ENCODE peak calls at places on chromosomes 5 and 9, in six cellular contexts. B is IMR-90, E is WERI-Rb-1, U is neural progenitor cell, P is OCI-LY7, C is psoas muscle. O is an unnamed sample.

GRCh38 chr5:2699231-2699630 is 52.2 kb downstream of the IRX2 start:
- DNase-seq in P (no peak), B (no peak), C (no peak), E (no peak), U (no peak), O (no peak)

GRCh38 chr5:60026174-60026573 is 132.6 kb upstream of the PDE4D start:
- DNase-seq in C (no peak), P (no peak), U (no peak), B (peak; percentile 0), E (no peak), O (no peak)

GRCh38 chr9:5800969-5801738 is 31.8 kb downstream of the ERMP1 start:
- DNase-seq in P (no peak), E (no peak), C (no peak), U (no peak), B (no peak), O (no peak)

GRCh38 chr5:177366528-177367322 is 9.0 kb downstream of the RGS14 start:
- DNase-seq in B (peak; percentile 68), C (peak; percentile 94), E (peak; percentile 24), U (peak; percentile 96), P (no peak), O (peak; percentile 96)

GRCh38 chr9:19230356-19231125 is at the start of gene DENND4C:
- DNase-seq in B (peak; percentile 78), C (peak; percentile 92), U (peak; percentile 97), E (peak; percentile 92), P (peak; percentile 88), O (peak; percentile 91)

GRCh38 chr5:78747703-78748359 is 99.3 kb upstream of the LHFPL2 start:
- DNase-seq in E (no peak), B (peak; percentile 94), P (no peak), U (no peak), C (no peak), O (no peak)

GRCh38 chr5:38119836-38120235 is 138.5 kb upstream of the EGFLAM start:
- DNase-seq in C (no peak), B (no peak), U (no peak), E (no peak), P (no peak), O (no peak)

GRCh38 chr5:73989956-73990355 is 364.0 kb downstream of the ARHGEF28 start:
- DNase-seq in P (no peak), U (no peak), C (no peak), E (no peak), B (no peak), O (no peak)

GRCh38 chr9:111957856-111958631 is 61.4 kb downstream of the UGCG start:
- DNase-seq in C (no peak), E (no peak), P (peak; percentile 39), U (no peak), B (peak; percentile 99), O (no peak)

GRCh38 chr9:105064248-105065118 is 136.5 kb upstream of the ABCA1 start:
- DNase-seq in P (peak; percentile 29), U (peak; percentile 61), B (peak; percentile 97), C (peak; percentile 97), E (peak; percentile 96), O (peak; percentile 88)

GRCh38 chr9:693460-694390 is 147.8 kb upstream of the DMRT1 start:
- DNase-seq in E (no peak), C (peak; percentile 66), P (no peak), U (no peak), B (peak; percentile 86), O (no peak)

GRCh38 chr5:143524338-143524929 is 120.9 kb upstream of the NR3C1 start:
- DNase-seq in C (no peak), B (peak; percentile 27), E (no peak), U (no peak), P (no peak), O (no peak)

GRCh38 chr5:175520321-175520720 is 42.0 kb downstream of the SFXN1 start:
- DNase-seq in C (no peak), P (no peak), U (no peak), E (no peak), B (no peak), O (no peak)

GRCh38 chr9:134789168-134789567 is 91.4 kb upstream of the FCN2 start:
- DNase-seq in U (no peak), B (no peak), E (no peak), C (no peak), P (no peak), O (no peak)

GRCh38 chr9:93585259-93585658 is 8.9 kb downstream of the PHF2 start:
- DNase-seq in P (no peak), E (no peak), B (no peak), U (no peak), C (no peak), O (no peak)

GRCh38 chr9:15353892-15354291 is 46.9 kb upstream of the TTC39B start:
- DNase-seq in B (no peak), U (no peak), E (no peak), P (no peak), C (no peak), O (no peak)

GRCh38 chr5:136197462-136198142 is 4.6 kb upstream of the SMIM32 start:
- DNase-seq in U (no peak), C (no peak), P (no peak), E (no peak), B (no peak), O (no peak)

GRCh38 chr9:136544549-136545064 is 1.2 kb downstream of the NOTCH1 start:
- DNase-seq in U (peak; percentile 71), P (peak; percentile 25), E (peak; percentile 81), C (peak; percentile 78), B (no peak), O (peak; percentile 88)

GRCh38 chr9:97853056-97853843 is at the start of gene FOXE1:
- DNase-seq in U (peak; percentile 60), P (no peak), B (no peak), C (no peak), E (peak; percentile 53), O (no peak)

GRCh38 chr9:129252937-129253819 is 75.1 kb upstream of the IER5L start:
- DNase-seq in B (no peak), P (no peak), C (peak; percentile 62), U (peak; percentile 41), E (no peak), O (peak; percentile 82)

GRCh38 chr5:116068028-116068632 is 16.7 kb upstream of the COMMD10 start:
- DNase-seq in C (no peak), B (peak; percentile 72), E (no peak), P (peak; percentile 74), U (peak; percentile 68), O (no peak)

GRCh38 chr5:31165729-31166128 is 27.8 kb upstream of the CDH6 start:
- DNase-seq in C (no peak), U (peak; percentile 6), E (no peak), P (no peak), B (no peak), O (no peak)

GRCh38 chr5:59843511-59844230 is 49.9 kb downstream of the PDE4D start:
- DNase-seq in B (peak; percentile 16), E (no peak), P (no peak), C (no peak), U (no peak), O (no peak)

GRCh38 chr5:142861011-142861410 is 90.8 kb downstream of the ARHGAP26 start:
- DNase-seq in U (no peak), C (no peak), P (no peak), B (no peak), E (no peak), O (no peak)

GRCh38 chr9:91255327-91255726 is 106.4 kb downstream of the AUH start:
- DNase-seq in P (no peak), B (peak; percentile 91), C (no peak), E (no peak), U (no peak), O (no peak)

GRCh38 chr9:75685059-75685458 is 205.4 kb upstream of the PCSK5 start:
- DNase-seq in E (no peak), B (no peak), U (no peak), C (no peak), P (no peak), O (no peak)

GRCh38 chr9:100440071-100440470 is 13.1 kb downstream of the MSANTD3 start:
- DNase-seq in C (peak; percentile 57), B (peak; percentile 76), E (no peak), P (no peak), U (no peak), O (no peak)

GRCh38 chr5:148539851-148540250 is 114.5 kb downstream of the HTR4 start:
- DNase-seq in C (no peak), E (no peak), U (no peak), B (no peak), P (no peak), O (no peak)
- H3K4me3 ChIP-seq in C (no peak overlapping the region), E (no peak overlapping the region), U (no peak overlapping the region), B (no peak overlapping the region), P (no peak overlapping the region), O (no peak overlapping the region)

GRCh38 chr5:71596169-71596568 is 9.0 kb downstream of the MCCC2 start:
- DNase-seq in P (no peak), E (no peak), C (no peak), B (peak; percentile 8), U (no peak), O (no peak)

GRCh38 chr5:71597001-71597400 is 9.9 kb downstream of the MCCC2 start:
- DNase-seq in E (no peak), C (no peak), U (no peak), P (no peak), B (no peak), O (no peak)

GRCh38 chr5:71601222-71602026 is 14.3 kb downstream of the MCCC2 start:
- DNase-seq in C (no peak), P (peak; percentile 64), B (peak; percentile 98), E (peak; percentile 34), U (peak; percentile 75), O (no peak)

DNA sequence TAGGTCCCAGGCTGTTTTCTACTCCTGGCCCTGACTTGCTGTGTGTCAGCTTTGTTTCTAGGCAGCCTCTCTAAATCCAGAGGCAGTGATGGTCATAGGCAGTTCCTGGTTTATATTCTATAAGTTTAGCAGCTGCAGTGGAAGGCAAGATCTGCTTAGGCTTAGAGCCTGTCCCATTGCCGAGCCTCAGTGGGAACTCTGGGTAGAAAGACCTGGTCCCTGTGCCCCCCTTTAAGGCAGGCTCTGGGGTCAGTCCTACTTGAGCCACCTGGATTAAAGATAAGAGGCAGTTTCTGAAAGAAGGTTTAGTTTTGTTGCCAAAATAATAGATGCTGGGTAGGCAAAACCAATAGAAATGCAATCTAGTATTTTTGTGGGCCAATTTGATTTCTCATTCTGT is 13.6 kb downstream of the MCCC2 start:
- DNase-seq in B (no peak), C (no peak), E (no peak), U (no peak), P (no peak), O (no peak)
- H3K36me3 ChIP-seq in B (peaks cover 8% of the 10 kb centered on the region), C (peaks cover 11% of the 10 kb centered on the region), E (peaks cover 31% of the 10 kb centered on the region), U (no peaks in the 10 kb centered on the region), P (peaks cover 82% of the 10 kb centered on the region), O (peaks cover 4% of the 10 kb centered on the region)

GRCh38 chr5:129971684-129972083 is 67.4 kb downstream of the CHSY3 start:
- DNase-seq in E (no peak), P (no peak), U (no peak), C (no peak), B (no peak), O (no peak)

GRCh38 chr5:129972774-129973173 is 68.5 kb downstream of the CHSY3 start:
- DNase-seq in P (no peak), C (no peak), E (no peak), B (no peak), U (no peak), O (no peak)

GRCh38 chr5:129977810-129978209 is 73.5 kb downstream of the CHSY3 start:
- DNase-seq in U (no peak), B (no peak), E (no peak), C (no peak), P (no peak), O (no peak)

GRCh38 chr5:129973716-129974426 is 69.6 kb downstream of the CHSY3 start:
- DNase-seq in C (no peak), E (no peak), B (peak; percentile 15), P (no peak), U (no peak), O (no peak)
- H3K27ac ChIP-seq in C (no peak overlapping the region), E (no peak overlapping the region), B (no peak overlapping the region), P (no peak overlapping the region), U (no peak overlapping the region), O (no peak overlapping the region)

GRCh38 chr9:120889606-120890396 is 12.8 kb upstream of the PHF19 start:
- DNase-seq in B (no peak), E (no peak), P (no peak), U (no peak), C (no peak), O (no peak)
- H3K4me3 ChIP-seq in B (no peak overlapping the region), E (no peak overlapping the region), P (no peak overlapping the region), U (no peak overlapping the region), C (no peak overlapping the region), O (no peak overlapping the region)

O was measured in aorta.